ENCODE peak calls at places on chromosome 2, in eight cellular contexts. F is colonic mucosa, C is RWPE1, Z is substantia nigra, O is PC-9, W is neural progenitor cell, K is H1, T is astrocyte. B is an unnamed sample.

GRCh38 chr2:54067851-54068375 is 47.5 kb upstream of the ACYP2 start:
- DNase-seq in W (no peak), Z (no peak), O (no peak), F (no peak), T (peak), K (no peak), C (no peak), B (no peak)

GRCh38 chr2:101127319-101128056 is 23.7 kb downstream of the TBC1D8 start:
- DNase-seq in F (no peak), O (no peak), T (no peak), C (no peak), Z (no peak), W (no peak), K (no peak), B (no peak)

GRCh38 chr2:134900151-134900550 is 18.5 kb upstream of the CCNT2 start:
- DNase-seq in Z (no peak), C (no peak), F (no peak), O (no peak), T (peak), K (no peak), W (no peak), B (no peak)

GRCh38 chr2:172953411-172953810 is 122.2 kb upstream of the MAP3K20 start:
- DNase-seq in K (no peak), F (no peak), Z (no peak), C (no peak), O (no peak), W (no peak), T (no peak), B (no peak)

GRCh38 chr2:12935226-12935625 is 218.5 kb downstream of the TRIB2 start:
- DNase-seq in Z (no peak), C (no peak), K (no peak), W (peak), T (no peak), F (no peak), O (no peak), B (no peak)

GRCh38 chr2:229489016-229489415 is 217.9 kb upstream of the PID1 start:
- DNase-seq in F (no peak), K (no peak), C (peak), Z (peak), O (peak), W (no peak), T (peak), B (peak)

GRCh38 chr2:159275111-159275510 is 11.4 kb downstream of the WDSUB1 start:
- DNase-seq in C (no peak), W (no peak), F (no peak), T (no peak), K (no peak), O (no peak), Z (no peak), B (no peak)

GRCh38 chr2:240818543-240819403 is 1.2 kb downstream of the KIF1A start:
- DNase-seq in C (no peak), O (no peak), Z (peak), F (no peak), W (peak), T (no peak), K (no peak), B (peak)

GRCh38 chr2:164742738-164743317 is 98.8 kb downstream of the COBLL1 start:
- DNase-seq in F (no peak), Z (no peak), T (no peak), K (no peak), O (no peak), W (no peak), C (no peak), B (no peak)

GRCh38 chr2:39017314-39017713 is 103.5 kb downstream of the SOS1 start:
- DNase-seq in K (no peak), F (no peak), C (no peak), O (no peak), W (no peak), T (no peak), Z (no peak), B (no peak)

GRCh38 chr2:119756837-119757236 is 2.9 kb upstream of the PTPN4 start:
- DNase-seq in O (no peak), T (peak), W (no peak), K (no peak), F (peak), C (peak), Z (peak), B (peak)

GRCh38 chr2:70944291-70944690 is 8.6 kb downstream of the ATP6V1B1 start:
- DNase-seq in W (no peak), O (no peak), T (no peak), Z (no peak), C (no peak), F (no peak), K (no peak), B (no peak)

GRCh38 chr2:72893594-72894319 is 6.5 kb downstream of the SPR start:
- DNase-seq in C (peak), Z (peak), O (peak), K (no peak), F (no peak), T (peak), W (peak), B (no peak)

GRCh38 chr2:203379156-203379555 is 51.0 kb downstream of the ABI2 start:
- DNase-seq in O (no peak), K (no peak), C (no peak), F (no peak), W (no peak), Z (no peak), T (no peak), B (no peak)

GRCh38 chr2:165475270-165476004 is 5.9 kb downstream of the CSRNP3 start:
- DNase-seq in O (no peak), W (no peak), Z (peak), K (no peak), F (no peak), T (no peak), C (no peak), B (no peak)

GRCh38 chr2:129466389-129466788 is 513.1 kb upstream of the RAB6C start:
- DNase-seq in T (no peak), W (no peak), K (no peak), O (no peak), Z (no peak), F (no peak), C (no peak), B (no peak)

GRCh38 chr2:86046985-86047384 is 58.7 kb downstream of the POLR1A start:
- DNase-seq in K (no peak), C (no peak), Z (no peak), F (no peak), W (no peak), T (peak), O (no peak), B (peak)

GRCh38 chr2:48113767-48114166 is 207.5 kb upstream of the FBXO11 start:
- DNase-seq in C (no peak), Z (no peak), K (no peak), T (no peak), W (no peak), O (no peak), F (no peak), B (no peak)

GRCh38 chr2:113069676-113070605 is 2.2 kb downstream of the IL1F10 start:
- DNase-seq in W (no peak), Z (no peak), K (no peak), C (no peak), F (no peak), O (peak), T (no peak), B (no peak)

GRCh38 chr2:159573294-159573693 is 43.1 kb downstream of the BAZ2B start:
- DNase-seq in Z (no peak), F (no peak), T (no peak), K (no peak), C (no peak), W (no peak), O (no peak), B (no peak)

GRCh38 chr2:239590995-239591915 is 190.4 kb upstream of the HDAC4 start:
- DNase-seq in C (no peak), T (no peak), F (no peak), K (no peak), W (no peak), Z (no peak), O (no peak), B (no peak)

GRCh38 chr2:12501469-12502147 is 215.1 kb upstream of the TRIB2 start:
- DNase-seq in Z (no peak), F (no peak), C (no peak), W (no peak), O (no peak), K (no peak), T (no peak), B (no peak)

DNA sequence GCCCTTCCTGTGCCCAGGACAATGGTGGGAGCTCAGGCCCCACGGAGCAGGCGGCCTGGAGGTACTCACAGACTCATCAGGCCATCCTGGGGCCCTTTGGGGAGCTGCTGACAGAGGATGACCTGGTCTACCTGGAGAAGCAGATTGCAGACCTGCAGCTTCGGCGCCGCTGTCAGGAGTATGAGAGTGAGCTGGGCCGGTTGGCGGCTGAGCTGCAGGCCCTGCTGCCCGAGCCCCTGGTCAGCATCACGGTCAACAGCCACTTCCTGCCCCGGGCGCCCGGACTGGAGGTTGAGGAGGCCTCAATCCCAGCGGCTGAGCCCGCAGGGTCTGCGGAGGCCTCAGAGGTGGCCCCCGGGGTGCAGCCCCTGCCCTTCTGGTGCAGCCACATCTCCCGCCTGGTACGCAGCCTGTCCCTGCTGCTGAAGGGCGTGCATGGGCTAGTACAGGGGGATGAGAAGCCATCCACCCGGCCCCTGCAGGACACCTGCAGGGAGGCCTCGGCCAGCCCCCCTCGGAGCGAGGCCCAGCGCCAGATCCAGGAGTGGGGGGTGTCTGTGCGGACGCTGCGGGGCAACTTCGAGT is 8.3 kb upstream of the KLHL30 start:
- DNase-seq in T (no peak), W (no peak), Z (no peak), F (no peak), K (no peak), C (no peak), O (no peak), B (no peak)
- H3K27ac ChIP-seq in T (no peak), W (no peak), Z (no peak), F (no peak), K (no peak), C (no peak), O (no peak), B (no peak)

GRCh38 chr2:20641123-20641985 is 9.5 kb downstream of the HS1BP3 start:
- DNase-seq in O (no peak), F (no peak), T (peak), K (no peak), Z (no peak), C (peak), W (no peak), B (no peak)
- H3K27ac ChIP-seq in O (no peak), F (no peak), T (peak), K (no peak), Z (peak), C (peak), W (no peak), B (peak)

GRCh38 chr2:64062840-64063239 is 43.6 kb upstream of the VPS54 start:
- DNase-seq in Z (no peak), W (no peak), F (peak), O (peak), C (no peak), K (no peak), T (peak), B (no peak)
- H3K27ac ChIP-seq in Z (no peak), W (no peak), F (peak), O (no peak), C (peak), K (no peak), T (peak), B (no peak)

GRCh38 chr2:27489498-27490397 is at the start of gene IFT172:
- DNase-seq in T (peak), O (peak), F (peak), W (peak), Z (peak), C (peak), K (peak), B (peak)
- H3K27ac ChIP-seq in T (peak), O (peak), F (no peak), W (no peak), Z (peak), C (peak), K (peak), B (peak)

DNA sequence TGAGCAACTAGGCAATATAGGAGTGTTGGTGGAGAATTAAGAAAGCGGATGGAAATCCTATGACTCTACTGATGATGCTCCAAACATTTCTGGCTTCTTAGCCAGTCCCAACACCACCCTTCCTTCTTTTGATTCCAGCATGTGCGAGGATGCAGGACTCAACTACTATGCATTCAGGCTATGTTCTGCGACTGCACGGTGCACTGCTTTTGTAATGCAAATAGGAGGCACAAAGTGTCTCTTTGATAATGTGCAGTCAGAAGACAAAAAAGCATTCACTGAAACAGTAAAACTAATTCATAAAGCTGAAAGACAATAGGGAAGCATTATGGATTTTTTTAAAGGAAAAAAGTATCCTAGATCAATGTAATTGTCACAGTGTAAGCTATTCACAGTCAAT is 106.7 kb downstream of the MEIS1 start:
- DNase-seq in W (peak), O (no peak), C (no peak), K (no peak), T (no peak), Z (peak), F (no peak), B (peak)
- H3K27ac ChIP-seq in W (no peak), O (no peak), C (no peak), K (no peak), T (no peak), Z (peak), F (no peak), B (peak)

B was measured in caudate nucleus.